ENCODE peak calls at places on chromosomes 16 and 17, in five cellular contexts. Y is dorsolateral prefrontal cortex, K is fibroblast of pulmonary artery, M is PC-9, A is fibroblast of villous mesenchyme. X is an unnamed sample.
A peak's percentile ranks its signal among the peaks of the same experiment; 100 is the strongest.

GRCh38 chr16:12186774-12187335 is 210.3 kb downstream of the SNX29 start:
- DNase-seq in Y (no peak), A (no peak), M (peak; percentile 76), K (no peak), X (no peak)

GRCh38 chr17:40121886-40122465 is at the start of gene MSL1:
- DNase-seq in A (peak; percentile 84), Y (peak; percentile 86), K (peak; percentile 81), M (peak; percentile 52), X (peak; percentile 83)

GRCh38 chr16:50025544-50025931 is 513 bp downstream of the CNEP1R1 start:
- DNase-seq in K (no peak), Y (no peak), A (peak; percentile 24), M (no peak), X (peak; percentile 23)

GRCh38 chr17:10357768-10358167 is 15.0 kb downstream of the MYH13 start:
- DNase-seq in K (no peak), A (no peak), Y (no peak), M (no peak), X (peak; percentile 54)

GRCh38 chr17:41026668-41027471 is at the start of gene KRTAP1-5:
- DNase-seq in K (peak; percentile 28), Y (no peak), A (peak; percentile 92), M (peak; percentile 52), X (no peak)

GRCh38 chr17:49920370-49920769 is 48.6 kb upstream of the DLX4 start:
- DNase-seq in M (no peak), K (no peak), Y (no peak), A (no peak), X (no peak)

GRCh38 chr17:17682293-17682736 is 1.1 kb downstream of the RAI1 start:
- DNase-seq in K (no peak), A (peak; percentile 50), Y (no peak), M (no peak), X (peak; percentile 82)

GRCh38 chr16:23174622-23175021 is 7.9 kb upstream of the SCNN1G start:
- DNase-seq in Y (no peak), M (no peak), A (peak; percentile 16), K (peak; percentile 29), X (no peak)

GRCh38 chr17:49545811-49546545 is 29.7 kb upstream of the NXPH3 start:
- DNase-seq in K (no peak), Y (no peak), M (no peak), A (no peak), X (no peak)

GRCh38 chr17:66915204-66915611 is 49.3 kb upstream of the CACNG4 start:
- DNase-seq in A (peak; percentile 4), Y (no peak), M (peak; percentile 58), K (peak; percentile 10), X (peak; percentile 21)

GRCh38 chr16:82082543-82083244 is 47.6 kb downstream of the HSD17B2 start:
- DNase-seq in M (no peak), A (peak; percentile 66), Y (no peak), K (no peak), X (peak; percentile 55)

GRCh38 chr16:51939371-51940005 is 607.5 kb downstream of the TOX3 start:
- DNase-seq in M (no peak), Y (no peak), K (no peak), A (no peak), X (no peak)

GRCh38 chr17:80855968-80856862 is 135.4 kb upstream of the CHMP6 start:
- DNase-seq in Y (peak; percentile 61), A (peak; percentile 98), M (peak; percentile 90), K (peak; percentile 95), X (peak; percentile 95)

GRCh38 chr17:64662774-64663367 is 764 bp upstream of the SMURF2 start:
- DNase-seq in K (no peak), M (peak; percentile 66), Y (no peak), A (no peak), X (no peak)

GRCh38 chr16:21598676-21599157 is 660 bp upstream of the METTL9 start:
- DNase-seq in Y (no peak), M (no peak), K (no peak), A (no peak), X (peak; percentile 13)

GRCh38 chr17:75006653-75007052 is 5.8 kb upstream of the MRPL58 start:
- DNase-seq in K (no peak), M (no peak), A (no peak), Y (no peak), X (no peak)

GRCh38 chr17:31391496-31391949 is at the start of gene RAB11FIP4:
- DNase-seq in Y (no peak), M (no peak), K (peak; percentile 24), A (peak; percentile 7), X (no peak)

GRCh38 chr17:75346906-75347305 is 57.7 kb upstream of the SLC25A19 start:
- DNase-seq in A (peak; percentile 78), K (peak; percentile 29), M (no peak), Y (no peak), X (peak; percentile 60)

GRCh38 chr17:45381001-45381400 is 51.7 kb downstream of the ARHGAP27 start:
- DNase-seq in A (peak; percentile 53), K (no peak), Y (no peak), M (no peak), X (peak; percentile 21)

GRCh38 chr17:43599835-43600234 is 53.7 kb upstream of the ETV4 start:
- DNase-seq in K (peak; percentile 92), M (no peak), Y (no peak), A (peak; percentile 77), X (no peak)

GRCh38 chr17:81419886-81420768 is 24.9 kb downstream of the BAHCC1 start:
- DNase-seq in M (no peak), A (peak; percentile 57), K (no peak), Y (no peak), X (no peak)

GRCh38 chr17:26765860-26766709 is 527.8 kb upstream of the WSB1 start:
- DNase-seq in K (no peak), M (no peak), Y (no peak), A (no peak), X (no peak)

GRCh38 chr17:79822583-79823124 is 16.6 kb downstream of the CBX4 start:
- DNase-seq in K (no peak), A (no peak), M (no peak), Y (no peak), X (no peak)

GRCh38 chr17:20267459-20267842 is 199.9 kb downstream of the LGALS9B start:
- DNase-seq in Y (no peak), A (no peak), K (peak; percentile 4), M (no peak), X (peak; percentile 51)

GRCh38 chr17:20156196-20157077 is 147.3 kb downstream of the SPECC1 start:
- DNase-seq in M (peak; percentile 81), Y (no peak), A (peak; percentile 31), K (peak; percentile 28), X (peak; percentile 55)

GRCh38 chr16:30941600-30942420 is 7.1 kb upstream of the ORAI3 start:
- DNase-seq in A (peak; percentile 72), Y (peak; percentile 68), K (peak; percentile 70), M (peak; percentile 63), X (peak; percentile 88)

DNA sequence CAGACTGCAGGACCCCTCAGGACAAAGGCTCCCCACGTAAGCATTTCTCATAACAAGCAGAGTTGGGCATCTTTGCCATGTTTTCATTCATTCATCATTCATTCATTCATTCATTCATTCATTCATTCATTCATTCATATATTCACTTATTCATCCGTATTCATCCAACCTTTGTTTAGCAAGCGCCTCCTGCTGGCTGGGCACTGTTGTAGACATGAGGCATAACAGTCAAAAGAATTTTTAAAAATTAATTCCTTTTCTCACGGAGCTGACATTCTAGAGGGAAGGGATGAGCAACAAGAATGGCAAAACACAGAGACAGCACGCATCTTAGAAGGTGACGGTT is 351.7 kb upstream of the TNRC6C start:
- DNase-seq in K (no peak), Y (no peak), A (no peak), M (no peak), X (no peak)
- TF ChIP-seq CTCF in K (no peak), Y (no peak), A (no peak), M (peak; percentile 44), X (peak; percentile 11)

GRCh38 chr16:5653041-5653440 is 555.4 kb upstream of the EEF2KMT start:
- DNase-seq in M (no peak), Y (no peak), K (no peak), A (no peak), X (no peak)

GRCh38 chr16:5649762-5650445 is 552.3 kb upstream of the EEF2KMT start:
- DNase-seq in K (no peak), Y (no peak), M (no peak), A (no peak), X (no peak)

GRCh38 chr16:5653789-5654188 is 556.2 kb upstream of the EEF2KMT start:
- DNase-seq in K (no peak), Y (no peak), M (no peak), A (no peak), X (no peak)
- H3K4me3 ChIP-seq in K (no peak overlapping the region), Y (no peak overlapping the region), M (no peak overlapping the region), A (no peak overlapping the region), X (no peak overlapping the region)

GRCh38 chr17:36460265-36460937 is 26.1 kb upstream of the ZNHIT3 start:
- DNase-seq in A (no peak), K (no peak), Y (no peak), M (no peak), X (no peak)
- TF ChIP-seq CTCF in A (peak; percentile 11), K (no peak), Y (no peak), M (no peak), X (no peak)

GRCh38 chr17:77445908-77446535 is 305.3 kb downstream of the SEC14L1 start:
- DNase-seq in Y (no peak), K (peak; percentile 71), A (peak; percentile 77), M (no peak), X (peak; percentile 91)
- H3K4me3 ChIP-seq in Y (no peak overlapping the region), K (no peak overlapping the region), A (peak overlapping the region; percentile 1), M (no peak overlapping the region), X (peak overlapping the region; percentile 58)

GRCh38 chr16:71367243-71367976 is 8.9 kb downstream of the CALB2 start:
- DNase-seq in Y (no peak), M (peak; percentile 38), A (peak; percentile 38), K (peak; percentile 49), X (peak; percentile 45)
- TF ChIP-seq CTCF in Y (peak; percentile 27), M (peak; percentile 57), A (peak; percentile 78), K (peak; percentile 62), X (peak; percentile 74)

DNA sequence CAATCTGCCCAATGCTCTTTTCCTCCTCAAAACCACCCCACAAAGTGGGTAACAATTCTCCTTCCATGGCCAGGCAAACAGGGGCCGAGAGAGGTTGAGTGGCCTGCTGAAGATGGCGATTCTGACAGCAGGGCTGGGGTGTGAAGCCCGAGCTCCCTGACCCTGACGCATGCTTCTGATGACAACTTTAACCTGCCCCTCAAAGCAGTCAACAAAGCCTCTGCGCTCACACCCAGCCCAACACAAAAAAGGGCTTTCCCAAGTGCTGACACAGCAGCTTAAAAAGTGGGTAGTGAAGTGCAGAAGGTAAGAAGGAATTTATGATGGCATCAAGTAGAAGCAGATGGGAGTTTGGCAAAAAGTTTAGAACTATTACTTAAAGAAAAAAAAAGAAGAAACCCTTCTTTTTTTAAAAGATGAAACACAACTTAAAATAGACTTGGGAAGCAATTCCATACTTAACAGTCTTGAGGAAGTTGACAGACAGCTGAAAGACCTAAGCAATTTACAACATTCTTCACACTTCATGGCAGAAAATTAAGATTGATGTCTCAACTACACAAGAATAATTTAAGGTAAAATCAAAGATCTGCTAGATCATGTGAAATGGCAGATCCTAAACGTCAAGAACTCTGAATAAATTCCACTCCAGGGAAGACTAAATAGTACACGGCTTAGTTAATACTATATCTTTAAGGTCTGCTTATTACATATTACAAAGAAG is 133.9 kb downstream of the PARN start:
- DNase-seq in K (no peak), M (no peak), Y (no peak), A (no peak), X (no peak)
- H3K4me3 ChIP-seq in K (no peak overlapping the region), M (no peak overlapping the region), Y (no peak overlapping the region), A (no peak overlapping the region), X (no peak overlapping the region)

X was measured in GM12865.